ENCODE peak calls at places on chromosomes 13 and 19, in four cellular contexts. S is heart right ventricle; B is CD8-positive, alpha-beta memory T cell; X is left ventricle myocardium inferior. I is an unnamed sample.

GRCh38 chr19:58397533-58398037 is 2.1 kb downstream of the RNF225 start:
- DNase-seq in S (no peak), B (no peak), X (no peak), I (no peak)

GRCh38 chr19:50695251-50696064 is 24.1 kb downstream of the SHANK1 start:
- DNase-seq in S (no peak), B (peak), X (no peak), I (no peak)

GRCh38 chr19:23273022-23273593 is 22.9 kb upstream of the ZNF724 start:
- DNase-seq in S (no peak), B (peak), X (no peak), I (peak)

GRCh38 chr13:79382545-79383275 is 23.3 kb downstream of the RBM26 start:
- DNase-seq in S (no peak), B (no peak), X (no peak), I (no peak)

GRCh38 chr19:57302020-57302465 is 18.2 kb upstream of the ZNF543 start:
- DNase-seq in S (no peak), B (no peak), X (no peak), I (no peak)

GRCh38 chr19:53192771-53193533 is at the start of gene ZNF665:
- DNase-seq in S (peak), B (peak), X (peak), I (peak)

GRCh38 chr19:41811036-41811435 is 14.6 kb downstream of the CEACAM3 start:
- DNase-seq in S (no peak), B (no peak), X (peak), I (no peak)

GRCh38 chr19:50556236-50557008 is 11.8 kb downstream of the LRRC4B start:
- DNase-seq in S (peak), B (peak), X (peak), I (peak)

GRCh38 chr19:16559896-16560295 is 12.3 kb downstream of the SLC35E1 start:
- DNase-seq in S (no peak), B (no peak), X (no peak), I (no peak)

GRCh38 chr19:39792999-39793546 is 14.4 kb downstream of the LEUTX start:
- DNase-seq in S (peak), B (peak), X (peak), I (peak)

GRCh38 chr13:108428691-108429090 is 159.2 kb downstream of the TNFSF13B start:
- DNase-seq in S (no peak), B (no peak), X (no peak), I (no peak)

GRCh38 chr13:100019780-100020356 is 38.3 kb downstream of the ZIC2 start:
- DNase-seq in S (no peak), B (no peak), X (no peak), I (no peak)

GRCh38 chr13:101942535-101943157 is 459.2 kb downstream of the FGF14 start:
- DNase-seq in S (no peak), B (no peak), X (no peak), I (no peak)

GRCh38 chr13:62387642-62388041 is 972.0 kb upstream of the PCDH20 start:
- DNase-seq in S (no peak), B (no peak), X (no peak), I (no peak)

GRCh38 chr19:58366576-58367430 is 4.3 kb upstream of the ZNF497 start:
- DNase-seq in S (no peak), B (no peak), X (no peak), I (no peak)

GRCh38 chr13:50275392-50276063 is 260.3 kb downstream of the KCNRG start:
- DNase-seq in S (no peak), B (no peak), X (no peak), I (no peak)

GRCh38 chr19:19704836-19705235 is 28.1 kb downstream of the ZNF14 start:
- DNase-seq in S (no peak), B (no peak), X (no peak), I (no peak)

GRCh38 chr13:49265822-49266221 is 18.1 kb downstream of the CDADC1 start:
- DNase-seq in S (no peak), B (no peak), X (no peak), I (no peak)

GRCh38 chr19:7738023-7738422 is 6.1 kb upstream of the CLEC4G start:
- DNase-seq in S (no peak), B (no peak), X (no peak), I (no peak)

GRCh38 chr13:109043561-109044075 is 414.2 kb downstream of the MYO16 start:
- DNase-seq in S (no peak), B (no peak), X (no peak), I (no peak)

GRCh38 chr19:58568731-58569130 is 4.4 kb downstream of the MZF1 start:
- DNase-seq in S (no peak), B (no peak), X (no peak), I (no peak)

GRCh38 chr13:77521194-77521593 is 14.3 kb upstream of the SCEL start:
- DNase-seq in S (no peak), B (no peak), X (no peak), I (no peak)

GRCh38 chr19:688214-688613 is 7.0 kb downstream of the PRSS57 start:
- DNase-seq in S (no peak), B (no peak), X (no peak), I (no peak)

GRCh38 chr13:45280751-45281634 is 60.0 kb downstream of the TPT1 start:
- DNase-seq in S (peak), B (no peak), X (peak), I (no peak)

GRCh38 chr19:6423499-6424189 is 967 bp downstream of the KHSRP start:
- DNase-seq in S (no peak), B (peak), X (no peak), I (peak)

GRCh38 chr13:52161193-52161646 is 1.8 kb upstream of the NEK3 start:
- DNase-seq in S (no peak), B (no peak), X (no peak), I (no peak)

GRCh38 chr13:113121183-113121927 is 1.2 kb upstream of the F10 start:
- DNase-seq in S (no peak), B (no peak), X (no peak), I (no peak)

GRCh38 chr13:35936579-35936978 is 194.6 kb downstream of the DCLK1 start:
- DNase-seq in S (no peak), B (no peak), X (no peak), I (no peak)
- H3K27ac ChIP-seq in S (no peak), B (no peak), X (no peak), I (no peak)

DNA sequence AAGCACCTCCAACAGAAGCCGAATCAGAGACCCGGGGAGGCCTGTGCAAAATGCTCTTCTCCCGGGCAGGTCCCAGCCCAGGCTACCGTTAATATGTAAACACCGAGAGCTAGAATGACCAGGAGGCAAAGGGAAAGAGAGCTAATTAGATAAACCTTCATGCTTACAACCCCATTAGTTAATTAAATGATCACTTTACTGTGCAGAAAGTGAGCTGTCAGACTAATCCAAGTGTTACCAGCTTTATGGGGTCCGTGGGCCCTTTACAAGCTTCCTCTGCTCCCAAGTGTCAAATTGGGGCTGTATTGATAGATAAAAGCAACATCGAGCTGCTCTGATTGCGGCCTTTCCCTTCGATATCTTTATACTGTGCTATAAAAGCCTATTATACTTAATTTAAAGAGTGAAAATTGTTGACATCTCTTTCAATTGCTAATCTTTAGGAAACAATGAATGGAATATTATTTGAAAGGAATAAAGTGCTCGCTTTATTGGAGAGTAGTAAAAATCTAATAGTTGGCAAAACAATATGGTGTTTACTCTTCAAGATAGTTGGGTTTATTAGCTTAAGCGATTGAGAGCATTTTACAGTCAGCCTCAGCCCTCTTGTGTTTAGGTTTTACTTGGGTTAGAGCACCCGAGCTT is 189.2 kb upstream of the GPR12 start:
- DNase-seq in S (no peak), B (no peak), X (no peak), I (no peak)
- H3K27ac ChIP-seq in S (no peak), B (no peak), X (no peak), I (no peak)

GRCh38 chr19:55206664-55207500 is 2.4 kb downstream of the PTPRH start:
- DNase-seq in S (peak), B (no peak), X (peak), I (peak)

GRCh38 chr19:55209430-55210119 is at the start of gene PTPRH:
- DNase-seq in S (no peak), B (no peak), X (no peak), I (no peak)

GRCh38 chr19:55210120-55210493 is 806 bp upstream of the PTPRH start:
- DNase-seq in S (no peak), B (no peak), X (no peak), I (no peak)

GRCh38 chr19:55212447-55212846 is 3.1 kb upstream of the PTPRH start:
- DNase-seq in S (no peak), B (no peak), X (no peak), I (no peak)

GRCh38 chr19:55208880-55209429 is 346 bp downstream of the PTPRH start:
- DNase-seq in S (no peak), B (no peak), X (no peak), I (no peak)
- H3K27ac ChIP-seq in S (peak), B (peak), X (no peak), I (peak)

GRCh38 chr19:10271543-10272086 is 695 bp downstream of the ICAM1 start:
- DNase-seq in S (no peak), B (no peak), X (no peak), I (no peak)
- H3K27ac ChIP-seq in S (peak), B (peak), X (peak), I (peak)

GRCh38 chr13:40963927-40964326 is 55.2 kb downstream of the ELF1 start:
- DNase-seq in S (no peak), B (no peak), X (no peak), I (no peak)
- H3K27ac ChIP-seq in S (no peak), B (no peak), X (no peak), I (no peak)

I was measured in right atrium auricular region.